ENCODE peak calls at places on chromosomes 3 and 15, in nine cellular contexts. U is T-cell, I is WTC11, Y is kidney tubule cell, G is NCI-H1092 treated with DMSO at 0.1 percent for 48 hours, M is ovary, K is pancreas, L is T-helper 9 cell, T is uterus. R is an unnamed sample.
A peak's percentile ranks its signal among the peaks of the same experiment; 100 is the strongest.

GRCh38 chr3:45923755-45924154 is 19.5 kb upstream of the CXCR6 start:
- DNase-seq in T (no peak), Y (peak; percentile 83), K (no peak), U (no peak), I (no peak), G (no peak), L (no peak), M (no peak), R (peak; percentile 22)

GRCh38 chr3:55629432-55629831 is 142.3 kb upstream of the WNT5A start:
- DNase-seq in T (no peak), G (no peak), K (no peak), L (no peak), I (no peak), Y (peak; percentile 11), U (no peak), M (peak; percentile 69), R (peak; percentile 40)

GRCh38 chr3:48492461-48493202 is 11.3 kb downstream of the SHISA5 start:
- DNase-seq in I (no peak), L (no peak), U (no peak), Y (no peak), T (no peak), K (no peak), M (no peak), G (no peak), R (no peak)

GRCh38 chr3:195609229-195609628 is 25.5 kb upstream of the APOD start:
- DNase-seq in T (no peak), I (no peak), M (no peak), U (peak; percentile 40), Y (no peak), K (no peak), L (no peak), G (no peak), R (no peak)

GRCh38 chr3:170076715-170077238 is 39.0 kb downstream of the GPR160 start:
- DNase-seq in K (no peak), M (no peak), T (no peak), G (no peak), L (no peak), U (no peak), Y (peak; percentile 71), I (no peak), R (no peak)

GRCh38 chr15:68608206-68608843 is 29.5 kb downstream of the CORO2B start:
- DNase-seq in K (no peak), G (no peak), I (no peak), Y (peak; percentile 32), T (peak; percentile 88), U (no peak), L (no peak), M (peak; percentile 97), R (no peak)

GRCh38 chr15:31768055-31768454 is 262.3 kb upstream of the CHRNA7 start:
- DNase-seq in G (no peak), K (no peak), L (no peak), T (no peak), Y (no peak), U (no peak), I (no peak), M (no peak), R (no peak)

GRCh38 chr3:112610121-112610520 is 30.8 kb downstream of the CCDC80 start:
- DNase-seq in G (no peak), M (no peak), T (no peak), U (no peak), Y (peak; percentile 26), L (no peak), K (no peak), I (no peak), R (peak; percentile 24)

GRCh38 chr15:80123034-80123433 is 29.8 kb upstream of the FAH start:
- DNase-seq in K (no peak), G (no peak), I (no peak), U (no peak), Y (no peak), T (no peak), L (no peak), M (no peak), R (no peak)

GRCh38 chr15:63157891-63158431 is 684 bp upstream of the RPS27L start:
- DNase-seq in G (peak; percentile 28), T (peak; percentile 70), K (peak; percentile 42), M (peak; percentile 55), U (no peak), L (peak; percentile 4), I (no peak), Y (peak; percentile 78), R (peak; percentile 82)

GRCh38 chr3:130849111-130849552 is 44.8 kb upstream of the ATP2C1 start:
- DNase-seq in Y (peak; percentile 41), G (peak; percentile 78), I (peak; percentile 15), U (no peak), L (no peak), K (peak; percentile 89), M (no peak), T (no peak), R (no peak)

GRCh38 chr15:57032338-57032737 is 113.9 kb downstream of the TCF12 start:
- DNase-seq in U (no peak), M (no peak), I (no peak), K (no peak), G (no peak), Y (no peak), T (no peak), L (no peak), R (no peak)

GRCh38 chr15:48798319-48798718 is 12.6 kb downstream of the CEP152 start:
- DNase-seq in K (no peak), U (no peak), M (no peak), L (no peak), I (no peak), G (peak; percentile 76), Y (no peak), T (no peak), R (no peak)

GRCh38 chr3:141399979-141400971 is 32.0 kb downstream of the ZBTB38 start:
- DNase-seq in G (peak; percentile 89), L (no peak), M (no peak), T (no peak), I (no peak), K (peak; percentile 57), Y (no peak), U (no peak), R (no peak)

GRCh38 chr15:61467823-61468222 is 238.7 kb upstream of the RORA start:
- DNase-seq in T (no peak), Y (no peak), I (no peak), U (no peak), L (no peak), M (no peak), K (no peak), G (no peak), R (no peak)

GRCh38 chr15:75843618-75844610 is 667 bp downstream of the UBE2Q2 start:
- DNase-seq in Y (peak; percentile 62), I (peak; percentile 55), G (peak; percentile 33), T (peak; percentile 47), U (peak; percentile 39), M (peak; percentile 83), K (peak; percentile 65), L (peak; percentile 29), R (peak; percentile 25)

GRCh38 chr3:183560607-183561006 is 5.1 kb upstream of the KLHL6 start:
- DNase-seq in L (no peak), M (no peak), K (no peak), I (no peak), T (no peak), U (no peak), Y (peak; percentile 10), G (no peak), R (no peak)

GRCh38 chr3:65995030-65995429 is 43.7 kb downstream of the MAGI1 start:
- DNase-seq in I (no peak), M (no peak), K (no peak), U (no peak), L (no peak), T (no peak), Y (peak; percentile 20), G (no peak), R (peak; percentile 56)

GRCh38 chr3:111299070-111299672 is 227.6 kb downstream of the NECTIN3 start:
- DNase-seq in M (no peak), T (no peak), U (no peak), K (no peak), I (no peak), G (no peak), Y (peak; percentile 10), L (no peak), R (peak; percentile 27)

GRCh38 chr15:68419301-68420175 is 12.4 kb downstream of the ITGA11 start:
- DNase-seq in I (no peak), T (peak; percentile 14), Y (no peak), G (no peak), U (no peak), M (no peak), K (peak; percentile 4), L (no peak), R (no peak)

GRCh38 chr3:4826237-4827100 is 152.8 kb upstream of the BHLHE40 start:
- DNase-seq in I (no peak), U (no peak), Y (peak; percentile 91), T (peak; percentile 56), G (peak; percentile 46), L (no peak), M (peak; percentile 43), K (peak; percentile 78), R (no peak)

GRCh38 chr15:67066041-67067021 is 929 bp downstream of the SMAD3 start:
- DNase-seq in K (no peak), G (no peak), L (peak; percentile 14), M (peak; percentile 67), Y (no peak), U (no peak), I (no peak), T (peak; percentile 39), R (no peak)

GRCh38 chr15:63918317-63918672 is 84.5 kb upstream of the HERC1 start:
- DNase-seq in U (no peak), M (no peak), I (no peak), L (no peak), G (peak; percentile 33), K (no peak), T (no peak), Y (no peak), R (no peak)

GRCh38 chr3:126959921-126960603 is 22.9 kb upstream of the PLXNA1 start:
- DNase-seq in G (peak; percentile 31), K (no peak), T (no peak), M (no peak), I (no peak), L (no peak), U (no peak), Y (no peak), R (peak; percentile 60)

GRCh38 chr3:57227204-57227929 is at the start of gene APPL1:
- DNase-seq in Y (peak; percentile 94), U (peak; percentile 76), M (peak; percentile 96), L (peak; percentile 79), I (peak; percentile 97), G (peak; percentile 78), T (peak; percentile 88), K (peak; percentile 91), R (peak; percentile 83)

GRCh38 chr3:195699860-195700259 is 20.9 kb upstream of the MUC20 start:
- DNase-seq in G (no peak), T (no peak), M (no peak), I (no peak), K (no peak), L (no peak), Y (no peak), U (no peak), R (no peak)

GRCh38 chr3:61315874-61316273 is 64.6 kb upstream of the FHIT start:
- DNase-seq in L (no peak), I (peak; percentile 61), Y (peak; percentile 17), K (peak; percentile 18), M (no peak), T (no peak), G (no peak), U (no peak), R (peak; percentile 22)

GRCh38 chr3:189947068-189947467 is 173.6 kb downstream of the P3H2 start:
- DNase-seq in G (no peak), K (no peak), Y (no peak), T (no peak), U (no peak), I (no peak), L (no peak), M (no peak), R (no peak)

GRCh38 chr15:78808550-78808949 is 2.7 kb downstream of the ADAMTS7 start:
- DNase-seq in T (no peak), G (no peak), Y (peak; percentile 42), K (no peak), U (no peak), I (peak; percentile 54), L (no peak), M (no peak), R (peak; percentile 40)

GRCh38 chr3:118882353-118882947 is 152.2 kb downstream of the IGSF11 start:
- DNase-seq in L (peak; percentile 60), G (peak; percentile 59), M (peak; percentile 64), T (peak; percentile 36), Y (peak; percentile 64), I (peak; percentile 77), K (peak; percentile 49), U (peak; percentile 44), R (peak; percentile 66)

GRCh38 chr3:161104561-161105551 is at the start of gene B3GALNT1:
- DNase-seq in G (peak; percentile 61), K (peak; percentile 54), U (no peak), I (peak; percentile 73), Y (peak; percentile 71), M (peak; percentile 68), T (peak; percentile 21), L (no peak), R (peak; percentile 32)